ENCODE peak calls at places on chromosomes 6 and 20, in seven cellular contexts. N is glomerular endothelial cell; C is A549; W is EL; L is neural progenitor cell; V is stimulated activated CD4-positive, alpha-beta T cell treated with anti-CD3 and anti-CD28 coated beads, TNF-alpha, amount 100 ng/mL, for 24 hours; G is dermis microvascular lymphatic vessel endothelial cell. X is an unnamed sample.

GRCh38 chr6:20875369-20875963 is 341.2 kb downstream of the CDKAL1 start:
- DNase-seq in L (peak), G (peak), W (peak), C (no peak), V (no peak), N (no peak), X (peak)

GRCh38 chr20:20276806-20277530 is 90.9 kb upstream of the INSM1 start:
- DNase-seq in N (no peak), V (no peak), L (no peak), W (no peak), C (no peak), G (no peak), X (no peak)

GRCh38 chr6:134431306-134431919 is 113.5 kb upstream of the SGK1 start:
- DNase-seq in C (no peak), N (no peak), L (no peak), V (no peak), W (peak), G (no peak), X (no peak)

GRCh38 chr6:135936606-135937005 is 85.1 kb downstream of the PDE7B start:
- DNase-seq in L (no peak), N (no peak), W (peak), C (peak), V (no peak), G (no peak), X (peak)

GRCh38 chr20:62405108-62405980 is 1.7 kb downstream of the CABLES2 start:
- DNase-seq in C (peak), V (no peak), L (peak), W (peak), G (no peak), N (no peak), X (peak)

GRCh38 chr6:5136856-5137255 is 51.7 kb downstream of the PPP1R3G start:
- DNase-seq in G (no peak), V (no peak), L (no peak), N (no peak), W (no peak), C (no peak), X (no peak)

GRCh38 chr6:149716584-149716983 is 1.3 kb downstream of the LATS1 start:
- DNase-seq in V (no peak), L (peak), C (peak), W (peak), N (no peak), G (no peak), X (peak)

GRCh38 chr20:55160996-55161395 is 685.6 kb downstream of the DOK5 start:
- DNase-seq in W (no peak), L (no peak), N (no peak), G (no peak), V (no peak), C (no peak), X (peak)

GRCh38 chr20:37543828-37544227 is 16.2 kb upstream of the BLCAP start:
- DNase-seq in W (peak), N (no peak), C (peak), L (no peak), V (no peak), G (no peak), X (peak)

GRCh38 chr20:41167118-41167470 is 29.8 kb downstream of the PLCG1 start:
- DNase-seq in G (no peak), V (no peak), C (no peak), L (no peak), W (no peak), N (no peak), X (no peak)